ENCODE peak calls at places on chromosomes 6 and 20, in eight cellular contexts. E is activated gamma-delta T cell treated with Interleukin-2 at 50 U/mL for 16 hours; Y is amygdala; L is neural crest cell; A is epithelial cell of esophagus; R is pancreas; S is activated CD4-positive, alpha-beta T cell treated with anti-CD3 and anti-CD28 coated beads for 24 hours; P is KG1. M is an unnamed sample.

GRCh38 chr20:9710685-9711084 is 128.2 kb downstream of the PAK5 start:
- DNase-seq in E (no peak), Y (no peak), L (no peak), A (no peak), R (no peak), S (no peak), P (no peak), M (no peak)

GRCh38 chr6:135464634-135465033 is 32.9 kb downstream of the AHI1 start:
- DNase-seq in E (no peak), Y (no peak), L (no peak), A (no peak), R (no peak), S (no peak), P (no peak), M (no peak)

GRCh38 chr6:100886078-100886477 is 4.9 kb upstream of the ASCC3 start:
- DNase-seq in E (no peak), Y (no peak), L (no peak), A (peak), R (no peak), S (no peak), P (no peak), M (no peak)

GRCh38 chr6:10081075-10081474 is 333.8 kb downstream of the TFAP2A start:
- DNase-seq in E (no peak), Y (no peak), L (no peak), A (peak), R (no peak), S (no peak), P (no peak), M (no peak)

GRCh38 chr6:131255434-131255833 is 120.2 kb downstream of the AKAP7 start:
- DNase-seq in E (no peak), Y (no peak), L (no peak), A (no peak), R (no peak), S (no peak), P (no peak), M (no peak)

GRCh38 chr6:168305863-168306262 is 13.7 kb downstream of the DACT2 start:
- DNase-seq in E (no peak), Y (no peak), L (no peak), A (no peak), R (no peak), S (no peak), P (no peak), M (no peak)

GRCh38 chr6:34447381-34447780 is 18.5 kb upstream of the PACSIN1 start:
- DNase-seq in E (no peak), Y (no peak), L (no peak), A (no peak), R (no peak), S (no peak), P (no peak), M (no peak)

GRCh38 chr20:47296950-47297349 is 59.5 kb downstream of the ZMYND8 start:
- DNase-seq in E (no peak), Y (no peak), L (no peak), A (no peak), R (no peak), S (no peak), P (no peak), M (no peak)

GRCh38 chr6:8434727-8435092 is 635 bp downstream of the SLC35B3 start:
- DNase-seq in E (no peak), Y (no peak), L (no peak), A (no peak), R (no peak), S (no peak), P (no peak), M (no peak)

GRCh38 chr6:43921039-43921438 is 151.0 kb downstream of the VEGFA start:
- DNase-seq in E (no peak), Y (no peak), L (no peak), A (no peak), R (no peak), S (no peak), P (no peak), M (peak)

GRCh38 chr6:111013144-111013905 is 31.5 kb downstream of the RPF2 start:
- DNase-seq in E (no peak), Y (no peak), L (no peak), A (no peak), R (no peak), S (no peak), P (no peak), M (no peak)

M was measured in lower lobe of right lung.